ENCODE peak calls at places on chromosomes 6 and 20, in four cellular contexts. K is CD4-positive, alpha-beta memory T cell; U is NCI-H2029; Z is bronchial epithelial cell. W is an unnamed sample.

GRCh38 chr6:111716325-111716724 is 110.6 kb upstream of the TRAF3IP2 start:
- DNase-seq in K (no peak), U (no peak), Z (no peak), W (peak)

GRCh38 chr6:154593122-154593521 is 82.6 kb upstream of the CNKSR3 start:
- DNase-seq in K (no peak), Z (no peak), U (peak), W (peak)

GRCh38 chr6:42690151-42690702 is 32.2 kb downstream of the PRPH2 start:
- DNase-seq in Z (no peak), U (no peak), K (no peak), W (no peak)

GRCh38 chr6:168150551-168151444 is 71.8 kb upstream of the FRMD1 start:
- DNase-seq in Z (no peak), U (no peak), K (no peak), W (peak)

GRCh38 chr20:13402171-13402760 is 181.2 kb downstream of the ISM1 start:
- DNase-seq in K (no peak), Z (no peak), U (no peak), W (no peak)

GRCh38 chr6:3287976-3288707 is 29.4 kb downstream of the PSMG4 start:
- DNase-seq in U (no peak), K (no peak), Z (no peak), W (no peak)

GRCh38 chr6:150685860-150686259 is 86.2 kb downstream of the PLEKHG1 start:
- DNase-seq in Z (peak), K (peak), U (peak), W (no peak)

GRCh38 chr6:34039943-34040342 is 105.9 kb downstream of the GRM4 start:
- DNase-seq in Z (no peak), U (no peak), K (no peak), W (no peak)

GRCh38 chr20:8646716-8647115 is 422.2 kb upstream of the PLCB4 start:
- DNase-seq in K (no peak), U (no peak), Z (peak), W (no peak)

GRCh38 chr6:7033202-7033601 is 74.6 kb upstream of the RREB1 start:
- DNase-seq in U (no peak), K (no peak), Z (no peak), W (no peak)

GRCh38 chr6:12160350-12160749 is 129.8 kb upstream of the EDN1 start:
- DNase-seq in U (no peak), Z (no peak), K (no peak), W (no peak)

GRCh38 chr20:6731951-6732580 is 35.4 kb upstream of the BMP2 start:
- DNase-seq in Z (no peak), K (no peak), U (no peak), W (no peak)

GRCh38 chr6:13494137-13494536 is 6.7 kb upstream of the GFOD1 start:
- DNase-seq in K (no peak), U (no peak), Z (no peak), W (no peak)

GRCh38 chr6:87393026-87393622 is 14.6 kb upstream of the CFAP206 start:
- DNase-seq in K (peak), U (peak), Z (peak), W (peak)

GRCh38 chr6:118896339-118897136 is 2.6 kb downstream of the ASF1A start:
- DNase-seq in U (peak), K (peak), Z (peak), W (peak)

GRCh38 chr6:140541288-140541687 is 1166.8 kb upstream of the CITED2 start:
- DNase-seq in Z (no peak), K (no peak), U (no peak), W (no peak)

GRCh38 chr6:16929814-16930213 is 168.6 kb upstream of the ATXN1 start:
- DNase-seq in U (no peak), Z (peak), K (no peak), W (no peak)

GRCh38 chr6:5012531-5012930 is 8.7 kb upstream of the RPP40 start:
- DNase-seq in U (no peak), K (no peak), Z (no peak), W (no peak)

GRCh38 chr6:23357185-23357745 is 768.8 kb upstream of the NRSN1 start:
- DNase-seq in K (no peak), Z (no peak), U (no peak), W (no peak)

W was measured in NCI-H510A treated with DMSO at 0.1 percent for 48 hours.